ENCODE peak calls at places on chromosomes 13 and 19, in five cellular contexts. One of them, this sample, is unnamed.

GRCh38 chr13:113548171-113548641 is 36.3 kb upstream of the TFDP1 start:
- DNase-seq in stimulated activated CD4-positive, alpha-beta T cell treated with anti-CD3 and anti-CD28 coated beads, Interleukin-4, amount 100 ng/mL, for 24 hours: no peak
- DNase-seq in aorta: peak; percentile 78
- DNase-seq in T follicular helper cell: no peak
- DNase-seq in HTR-8/SVneo: no peak
- DNase-seq in this sample: no peak

GRCh38 chr19:56270676-56271075 is 1.9 kb upstream of the EDDM13 start:
- DNase-seq in stimulated activated CD4-positive, alpha-beta T cell treated with anti-CD3 and anti-CD28 coated beads, Interleukin-4, amount 100 ng/mL, for 24 hours: no peak
- DNase-seq in aorta: no peak
- DNase-seq in T follicular helper cell: no peak
- DNase-seq in HTR-8/SVneo: no peak
- DNase-seq in this sample: no peak

GRCh38 chr13:43156916-43157315 is 133.5 kb downstream of the DNAJC15 start:
- DNase-seq in stimulated activated CD4-positive, alpha-beta T cell treated with anti-CD3 and anti-CD28 coated beads, Interleukin-4, amount 100 ng/mL, for 24 hours: no peak
- DNase-seq in aorta: no peak
- DNase-seq in T follicular helper cell: no peak
- DNase-seq in HTR-8/SVneo: no peak
- DNase-seq in this sample: no peak

GRCh38 chr19:31232871-31233270 is 116.4 kb downstream of the TSHZ3 start:
- DNase-seq in stimulated activated CD4-positive, alpha-beta T cell treated with anti-CD3 and anti-CD28 coated beads, Interleukin-4, amount 100 ng/mL, for 24 hours: no peak
- DNase-seq in aorta: no peak
- DNase-seq in T follicular helper cell: no peak
- DNase-seq in HTR-8/SVneo: no peak
- DNase-seq in this sample: no peak

GRCh38 chr13:52103386-52103785 is 25.5 kb downstream of the NEK5 start:
- DNase-seq in stimulated activated CD4-positive, alpha-beta T cell treated with anti-CD3 and anti-CD28 coated beads, Interleukin-4, amount 100 ng/mL, for 24 hours: no peak
- DNase-seq in aorta: no peak
- DNase-seq in T follicular helper cell: no peak
- DNase-seq in HTR-8/SVneo: no peak
- DNase-seq in this sample: no peak

GRCh38 chr19:27971869-27972268 is 1241.1 kb downstream of the UQCRFS1 start:
- DNase-seq in stimulated activated CD4-positive, alpha-beta T cell treated with anti-CD3 and anti-CD28 coated beads, Interleukin-4, amount 100 ng/mL, for 24 hours: no peak
- DNase-seq in aorta: no peak
- DNase-seq in T follicular helper cell: no peak
- DNase-seq in HTR-8/SVneo: no peak
- DNase-seq in this sample: no peak

GRCh38 chr19:44800461-44800860 is 8.4 kb upstream of the BCAM start:
- DNase-seq in stimulated activated CD4-positive, alpha-beta T cell treated with anti-CD3 and anti-CD28 coated beads, Interleukin-4, amount 100 ng/mL, for 24 hours: peak; percentile 86
- DNase-seq in aorta: peak; percentile 96
- DNase-seq in T follicular helper cell: peak; percentile 71
- DNase-seq in HTR-8/SVneo: peak; percentile 92
- DNase-seq in this sample: peak; percentile 69

GRCh38 chr13:23455401-23456185 is 22.1 kb upstream of the SACS start:
- DNase-seq in stimulated activated CD4-positive, alpha-beta T cell treated with anti-CD3 and anti-CD28 coated beads, Interleukin-4, amount 100 ng/mL, for 24 hours: no peak
- DNase-seq in aorta: no peak
- DNase-seq in T follicular helper cell: no peak
- DNase-seq in HTR-8/SVneo: no peak
- DNase-seq in this sample: no peak

GRCh38 chr19:13830761-13831481 is 35.7 kb downstream of the ZSWIM4 start:
- DNase-seq in stimulated activated CD4-positive, alpha-beta T cell treated with anti-CD3 and anti-CD28 coated beads, Interleukin-4, amount 100 ng/mL, for 24 hours: no peak
- DNase-seq in aorta: no peak
- DNase-seq in T follicular helper cell: no peak
- DNase-seq in HTR-8/SVneo: no peak
- DNase-seq in this sample: no peak

GRCh38 chr13:51870616-51871015 is 8.8 kb downstream of the CCDC70 start:
- DNase-seq in stimulated activated CD4-positive, alpha-beta T cell treated with anti-CD3 and anti-CD28 coated beads, Interleukin-4, amount 100 ng/mL, for 24 hours: no peak
- DNase-seq in aorta: no peak
- DNase-seq in T follicular helper cell: no peak
- DNase-seq in HTR-8/SVneo: no peak
- DNase-seq in this sample: no peak

GRCh38 chr19:827710-828321 is at the start of gene AZU1:
- DNase-seq in stimulated activated CD4-positive, alpha-beta T cell treated with anti-CD3 and anti-CD28 coated beads, Interleukin-4, amount 100 ng/mL, for 24 hours: no peak
- DNase-seq in aorta: peak; percentile 78
- DNase-seq in T follicular helper cell: no peak
- DNase-seq in HTR-8/SVneo: no peak
- DNase-seq in this sample: no peak

GRCh38 chr13:111630411-111630810 is 310.0 kb downstream of the TEX29 start:
- DNase-seq in stimulated activated CD4-positive, alpha-beta T cell treated with anti-CD3 and anti-CD28 coated beads, Interleukin-4, amount 100 ng/mL, for 24 hours: no peak
- DNase-seq in aorta: no peak
- DNase-seq in T follicular helper cell: no peak
- DNase-seq in HTR-8/SVneo: no peak
- DNase-seq in this sample: no peak

GRCh38 chr19:47266401-47266885 is 8.2 kb upstream of the INAFM1 start:
- DNase-seq in stimulated activated CD4-positive, alpha-beta T cell treated with anti-CD3 and anti-CD28 coated beads, Interleukin-4, amount 100 ng/mL, for 24 hours: no peak
- DNase-seq in aorta: no peak
- DNase-seq in T follicular helper cell: no peak
- DNase-seq in HTR-8/SVneo: no peak
- DNase-seq in this sample: no peak

GRCh38 chr19:1945899-1946298 is 4.9 kb downstream of the CSNK1G2 start:
- DNase-seq in stimulated activated CD4-positive, alpha-beta T cell treated with anti-CD3 and anti-CD28 coated beads, Interleukin-4, amount 100 ng/mL, for 24 hours: peak; percentile 32
- DNase-seq in aorta: no peak
- DNase-seq in T follicular helper cell: peak; percentile 27
- DNase-seq in HTR-8/SVneo: peak; percentile 51
- DNase-seq in this sample: peak; percentile 11

GRCh38 chr19:17420267-17420924 is 549 bp downstream of the MVB12A start:
- DNase-seq in stimulated activated CD4-positive, alpha-beta T cell treated with anti-CD3 and anti-CD28 coated beads, Interleukin-4, amount 100 ng/mL, for 24 hours: peak; percentile 17
- DNase-seq in aorta: peak; percentile 81
- DNase-seq in T follicular helper cell: no peak
- DNase-seq in HTR-8/SVneo: no peak
- DNase-seq in this sample: no peak

GRCh38 chr19:14318873-14319272 is 62.4 kb upstream of the ADGRE5 start:
- DNase-seq in stimulated activated CD4-positive, alpha-beta T cell treated with anti-CD3 and anti-CD28 coated beads, Interleukin-4, amount 100 ng/mL, for 24 hours: no peak
- DNase-seq in aorta: no peak
- DNase-seq in T follicular helper cell: no peak
- DNase-seq in HTR-8/SVneo: no peak
- DNase-seq in this sample: no peak

GRCh38 chr13:23724196-23724970 is 154.2 kb downstream of the TNFRSF19 start:
- DNase-seq in stimulated activated CD4-positive, alpha-beta T cell treated with anti-CD3 and anti-CD28 coated beads, Interleukin-4, amount 100 ng/mL, for 24 hours: no peak
- DNase-seq in aorta: no peak
- DNase-seq in T follicular helper cell: no peak
- DNase-seq in HTR-8/SVneo: no peak
- DNase-seq in this sample: no peak

GRCh38 chr13:113982296-113982661 is 8.4 kb upstream of the C13orf46 start:
- DNase-seq in stimulated activated CD4-positive, alpha-beta T cell treated with anti-CD3 and anti-CD28 coated beads, Interleukin-4, amount 100 ng/mL, for 24 hours: no peak
- DNase-seq in aorta: peak; percentile 55
- DNase-seq in T follicular helper cell: no peak
- DNase-seq in HTR-8/SVneo: no peak
- DNase-seq in this sample: no peak

GRCh38 chr13:25717798-25718197 is 334.0 kb downstream of the SHISA2 start:
- DNase-seq in stimulated activated CD4-positive, alpha-beta T cell treated with anti-CD3 and anti-CD28 coated beads, Interleukin-4, amount 100 ng/mL, for 24 hours: no peak
- DNase-seq in aorta: no peak
- DNase-seq in T follicular helper cell: no peak
- DNase-seq in HTR-8/SVneo: no peak
- DNase-seq in this sample: no peak

GRCh38 chr19:30666301-30666803 is 294.2 kb downstream of the ZNF536 start:
- DNase-seq in stimulated activated CD4-positive, alpha-beta T cell treated with anti-CD3 and anti-CD28 coated beads, Interleukin-4, amount 100 ng/mL, for 24 hours: peak; percentile 39
- DNase-seq in aorta: peak; percentile 82
- DNase-seq in T follicular helper cell: no peak
- DNase-seq in HTR-8/SVneo: peak; percentile 37
- DNase-seq in this sample: no peak

GRCh38 chr13:99385940-99386339 is 78.7 kb upstream of the GPR183 start:
- DNase-seq in stimulated activated CD4-positive, alpha-beta T cell treated with anti-CD3 and anti-CD28 coated beads, Interleukin-4, amount 100 ng/mL, for 24 hours: peak; percentile 2
- DNase-seq in aorta: no peak
- DNase-seq in T follicular helper cell: no peak
- DNase-seq in HTR-8/SVneo: no peak
- DNase-seq in this sample: no peak

GRCh38 chr13:27481766-27482165 is 31.4 kb upstream of the MTIF3 start:
- DNase-seq in stimulated activated CD4-positive, alpha-beta T cell treated with anti-CD3 and anti-CD28 coated beads, Interleukin-4, amount 100 ng/mL, for 24 hours: peak; percentile 28
- DNase-seq in aorta: no peak
- DNase-seq in T follicular helper cell: peak; percentile 3
- DNase-seq in HTR-8/SVneo: peak; percentile 7
- DNase-seq in this sample: peak; percentile 17

GRCh38 chr19:49595819-49596404 is 4.9 kb downstream of the PRR12 start:
- DNase-seq in stimulated activated CD4-positive, alpha-beta T cell treated with anti-CD3 and anti-CD28 coated beads, Interleukin-4, amount 100 ng/mL, for 24 hours: no peak
- DNase-seq in aorta: no peak
- DNase-seq in T follicular helper cell: no peak
- DNase-seq in HTR-8/SVneo: no peak
- DNase-seq in this sample: no peak

GRCh38 chr13:24226762-24227161 is 66.2 kb downstream of the SPATA13 start:
- DNase-seq in stimulated activated CD4-positive, alpha-beta T cell treated with anti-CD3 and anti-CD28 coated beads, Interleukin-4, amount 100 ng/mL, for 24 hours: no peak
- DNase-seq in aorta: no peak
- DNase-seq in T follicular helper cell: no peak
- DNase-seq in HTR-8/SVneo: no peak
- DNase-seq in this sample: no peak

GRCh38 chr13:112725346-112726017 is 35.6 kb downstream of the ATP11A start:
- DNase-seq in stimulated activated CD4-positive, alpha-beta T cell treated with anti-CD3 and anti-CD28 coated beads, Interleukin-4, amount 100 ng/mL, for 24 hours: no peak
- DNase-seq in aorta: no peak
- DNase-seq in T follicular helper cell: no peak
- DNase-seq in HTR-8/SVneo: no peak
- DNase-seq in this sample: peak; percentile 46

GRCh38 chr13:20175406-20175794 is 14.5 kb upstream of the GJA3 start:
- DNase-seq in stimulated activated CD4-positive, alpha-beta T cell treated with anti-CD3 and anti-CD28 coated beads, Interleukin-4, amount 100 ng/mL, for 24 hours: no peak
- DNase-seq in aorta: no peak
- DNase-seq in T follicular helper cell: no peak
- DNase-seq in HTR-8/SVneo: no peak
- DNase-seq in this sample: no peak

GRCh38 chr19:5628470-5628869 is 5.6 kb downstream of the SAFB start:
- DNase-seq in stimulated activated CD4-positive, alpha-beta T cell treated with anti-CD3 and anti-CD28 coated beads, Interleukin-4, amount 100 ng/mL, for 24 hours: no peak
- DNase-seq in aorta: no peak
- DNase-seq in T follicular helper cell: no peak
- DNase-seq in HTR-8/SVneo: no peak
- DNase-seq in this sample: no peak

GRCh38 chr19:46605356-46605821 is 4.3 kb downstream of the CALM3 start:
- DNase-seq in stimulated activated CD4-positive, alpha-beta T cell treated with anti-CD3 and anti-CD28 coated beads, Interleukin-4, amount 100 ng/mL, for 24 hours: no peak
- DNase-seq in aorta: peak; percentile 78
- DNase-seq in T follicular helper cell: no peak
- DNase-seq in HTR-8/SVneo: no peak
- DNase-seq in this sample: no peak

GRCh38 chr19:7292352-7292949 is 1.8 kb downstream of the INSR start:
- DNase-seq in stimulated activated CD4-positive, alpha-beta T cell treated with anti-CD3 and anti-CD28 coated beads, Interleukin-4, amount 100 ng/mL, for 24 hours: no peak
- DNase-seq in aorta: no peak
- DNase-seq in T follicular helper cell: no peak
- DNase-seq in HTR-8/SVneo: no peak
- DNase-seq in this sample: no peak